ENCODE peak calls at places on chromosome 22, in nine cellular contexts. Z, F, N, L, J, E, W, I and C are unnamed samples.

GRCh38 chr22:20117656-20118571 is 888 bp upstream of the TRMT2A start:
- DNase-seq in Z (no peak), F (peak; percentile 53), N (no peak), L (no peak), J (peak; percentile 62), E (no peak), W (peak; percentile 43), I (peak; percentile 92), C (peak; percentile 21)

GRCh38 chr22:18987765-18988164 is 51.7 kb upstream of the PRODH start:
- DNase-seq in Z (peak; percentile 73), F (no peak), N (no peak), L (peak; percentile 68), J (no peak), E (no peak), W (no peak), I (no peak), C (no peak)

GRCh38 chr22:47307812-47308211 is 545.4 kb downstream of the TBC1D22A start:
- DNase-seq in Z (no peak), F (peak; percentile 20), N (no peak), L (no peak), J (no peak), E (peak; percentile 27), W (no peak), I (no peak), C (no peak)

GRCh38 chr22:31241936-31242335 is 29.8 kb downstream of the LIMK2 start:
- DNase-seq in Z (no peak), F (peak; percentile 82), N (no peak), L (no peak), J (no peak), E (no peak), W (no peak), I (no peak), C (no peak)

GRCh38 chr22:45878901-45879551 is 97.9 kb downstream of the WNT7B start:
- DNase-seq in Z (peak; percentile 31), F (no peak), N (no peak), L (no peak), J (no peak), E (peak; percentile 36), W (no peak), I (peak; percentile 50), C (no peak)

GRCh38 chr22:35580351-35581022 is 36.6 kb downstream of the MB start:
- DNase-seq in Z (no peak), F (no peak), N (no peak), L (no peak), J (no peak), E (no peak), W (no peak), I (no peak), C (no peak)

GRCh38 chr22:50252081-50253045 is 1.3 kb upstream of the HDAC10 start:
- DNase-seq in Z (peak; percentile 83), F (peak; percentile 64), N (peak; percentile 40), L (peak; percentile 75), J (peak; percentile 77), E (peak; percentile 83), W (peak; percentile 48), I (peak; percentile 94), C (no peak)

GRCh38 chr22:37331034-37331428 is 48.7 kb downstream of the CYTH4 start:
- DNase-seq in Z (no peak), F (peak; percentile 70), N (no peak), L (no peak), J (no peak), E (no peak), W (no peak), I (no peak), C (no peak)